ENCODE peak calls at places on chromosomes 13 and 19, in ten cellular contexts. Z is fibroblast of lung, R is DND-41, X is heart left ventricle, H is dorsolateral prefrontal cortex, E is keratinocyte, O is mesenchymal stem cell, D is breast epithelium, W is stomach, Y is caudate nucleus. G is an unnamed sample.

GRCh38 chr13:94173312-94173854 is 306.1 kb downstream of the DCT start:
- DNase-seq in Z (no peak), R (no peak), X (no peak), H (no peak), E (no peak), O (peak), D (no peak), W (no peak), Y (no peak), G (no peak)

GRCh38 chr19:11230621-11231386 is 8.6 kb upstream of the ANGPTL8 start:
- DNase-seq in Z (no peak), R (no peak), X (no peak), H (no peak), E (no peak), O (no peak), D (no peak), W (no peak), Y (no peak), G (no peak)

GRCh38 chr13:23570099-23570926 is at the start of gene TNFRSF19:
- DNase-seq in Z (peak), R (no peak), X (no peak), H (no peak), E (no peak), O (peak), D (no peak), W (no peak), Y (no peak), G (peak)

GRCh38 chr13:27619711-27620376 is 485 bp downstream of the LNX2 start:
- DNase-seq in Z (peak), R (peak), X (peak), H (no peak), E (no peak), O (peak), D (peak), W (no peak), Y (no peak), G (peak)

GRCh38 chr13:29943301-29944085 is 93.1 kb upstream of the UBL3 start:
- DNase-seq in Z (no peak), R (no peak), X (no peak), H (no peak), E (no peak), O (no peak), D (no peak), W (no peak), Y (no peak), G (no peak)

GRCh38 chr13:45292176-45292575 is 48.8 kb downstream of the TPT1 start:
- DNase-seq in Z (no peak), R (no peak), X (no peak), H (no peak), E (peak), O (no peak), D (no peak), W (no peak), Y (no peak), G (no peak)

GRCh38 chr13:47334173-47334572 is 437.3 kb upstream of the HTR2A start:
- DNase-seq in Z (peak), R (no peak), X (no peak), H (peak), E (no peak), O (peak), D (no peak), W (no peak), Y (no peak), G (no peak)

GRCh38 chr13:100547805-100548204 is 40.8 kb downstream of the GGACT start:
- DNase-seq in Z (peak), R (no peak), X (no peak), H (no peak), E (no peak), O (peak), D (no peak), W (no peak), Y (no peak), G (no peak)

GRCh38 chr19:17511724-17512573 is 500 bp downstream of the PGLS start:
- DNase-seq in Z (peak), R (peak), X (peak), H (peak), E (no peak), O (peak), D (peak), W (peak), Y (peak), G (peak)

GRCh38 chr13:50229935-50230334 is 214.7 kb downstream of the KCNRG start:
- DNase-seq in Z (peak), R (no peak), X (no peak), H (no peak), E (no peak), O (no peak), D (no peak), W (no peak), Y (no peak), G (no peak)

GRCh38 chr19:13984875-13985741 is 21.0 kb downstream of the RFX1 start:
- DNase-seq in Z (no peak), R (no peak), X (no peak), H (no peak), E (no peak), O (no peak), D (no peak), W (no peak), Y (no peak), G (no peak)

GRCh38 chr19:48618278-48618915 is 581 bp downstream of the RPL18 start:
- DNase-seq in Z (no peak), R (no peak), X (no peak), H (no peak), E (no peak), O (no peak), D (no peak), W (no peak), Y (no peak), G (no peak)

GRCh38 chr13:28473044-28473443 is 21.9 kb downstream of the FLT1 start:
- DNase-seq in Z (no peak), R (no peak), X (no peak), H (no peak), E (no peak), O (no peak), D (no peak), W (no peak), Y (no peak), G (no peak)

GRCh38 chr13:45654633-45655349 is 39.3 kb upstream of the ERICH6B start:
- DNase-seq in Z (no peak), R (no peak), X (no peak), H (no peak), E (no peak), O (no peak), D (no peak), W (no peak), Y (no peak), G (no peak)

GRCh38 chr19:54232552-54232934 is 9.7 kb upstream of the LILRB3 start:
- DNase-seq in Z (no peak), R (no peak), X (no peak), H (no peak), E (no peak), O (no peak), D (no peak), W (no peak), Y (no peak), G (no peak)

GRCh38 chr19:54364775-54365257 is at the start of gene LAIR1:
- DNase-seq in Z (no peak), R (peak), X (peak), H (no peak), E (no peak), O (no peak), D (no peak), W (peak), Y (no peak), G (peak)

GRCh38 chr19:19461671-19462622 is 53.4 kb downstream of the TSSK6 start:
- DNase-seq in Z (peak), R (no peak), X (peak), H (no peak), E (no peak), O (peak), D (no peak), W (peak), Y (no peak), G (no peak)

GRCh38 chr13:90272356-90272755 is 1075.1 kb upstream of the MIR17HG start:
- DNase-seq in Z (peak), R (no peak), X (no peak), H (no peak), E (no peak), O (no peak), D (no peak), W (no peak), Y (no peak), G (no peak)

GRCh38 chr13:102697264-102697663 is 2.4 kb upstream of the METTL21C start:
- DNase-seq in Z (no peak), R (no peak), X (no peak), H (no peak), E (no peak), O (no peak), D (no peak), W (no peak), Y (no peak), G (no peak)

GRCh38 chr13:49649244-49649962 is 21.1 kb downstream of the ARL11 start:
- DNase-seq in Z (peak), R (no peak), X (no peak), H (no peak), E (peak), O (peak), D (no peak), W (no peak), Y (no peak), G (no peak)

GRCh38 chr13:20125129-20125782 is 35.6 kb downstream of the GJA3 start:
- DNase-seq in Z (peak), R (no peak), X (no peak), H (no peak), E (no peak), O (peak), D (no peak), W (no peak), Y (no peak), G (no peak)

DNA sequence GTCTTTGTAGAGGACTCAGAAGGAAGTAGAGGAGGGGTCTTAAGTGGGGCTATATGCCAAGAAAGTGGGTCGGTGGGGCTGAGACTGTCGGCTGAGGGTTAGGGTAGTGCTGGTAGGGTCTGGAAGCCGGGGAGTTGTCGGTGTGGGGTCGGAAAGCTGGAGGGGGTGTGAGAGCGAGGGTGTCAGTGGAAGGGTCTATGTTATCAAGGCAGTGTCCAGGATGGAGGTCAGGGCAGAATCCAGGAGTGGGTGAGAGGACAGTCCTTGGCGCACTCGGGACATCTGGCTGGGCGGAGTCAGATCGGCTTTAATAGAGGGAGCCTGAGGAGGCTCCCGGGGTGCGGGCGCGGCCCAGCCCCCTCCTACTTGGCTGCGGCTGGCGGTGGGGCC is 1.7 kb downstream of the HSPB6 start:
- DNase-seq in Z (no peak), R (no peak), X (no peak), H (no peak), E (no peak), O (no peak), D (no peak), W (no peak), Y (no peak), G (no peak)
- H3K27ac ChIP-seq in Z (peak), R (no peak), X (peak), H (no peak), E (no peak), O (no peak), D (peak), W (peak), Y (no peak), G (peak)

GRCh38 chr19:36973021-36973843 is 57.1 kb downstream of the ZNF568 start:
- DNase-seq in Z (peak), R (peak), X (peak), H (peak), E (peak), O (peak), D (peak), W (peak), Y (peak), G (peak)

GRCh38 chr19:36972594-36972993 is 56.5 kb downstream of the ZNF568 start:
- DNase-seq in Z (no peak), R (no peak), X (no peak), H (peak), E (no peak), O (no peak), D (no peak), W (no peak), Y (no peak), G (no peak)

GRCh38 chr19:36973844-36974195 is 57.7 kb downstream of the ZNF568 start:
- DNase-seq in Z (no peak), R (no peak), X (no peak), H (no peak), E (no peak), O (no peak), D (no peak), W (no peak), Y (no peak), G (no peak)
- H3K27ac ChIP-seq in Z (no peak), R (peak), X (no peak), H (peak), E (no peak), O (no peak), D (peak), W (peak), Y (peak), G (peak)

DNA sequence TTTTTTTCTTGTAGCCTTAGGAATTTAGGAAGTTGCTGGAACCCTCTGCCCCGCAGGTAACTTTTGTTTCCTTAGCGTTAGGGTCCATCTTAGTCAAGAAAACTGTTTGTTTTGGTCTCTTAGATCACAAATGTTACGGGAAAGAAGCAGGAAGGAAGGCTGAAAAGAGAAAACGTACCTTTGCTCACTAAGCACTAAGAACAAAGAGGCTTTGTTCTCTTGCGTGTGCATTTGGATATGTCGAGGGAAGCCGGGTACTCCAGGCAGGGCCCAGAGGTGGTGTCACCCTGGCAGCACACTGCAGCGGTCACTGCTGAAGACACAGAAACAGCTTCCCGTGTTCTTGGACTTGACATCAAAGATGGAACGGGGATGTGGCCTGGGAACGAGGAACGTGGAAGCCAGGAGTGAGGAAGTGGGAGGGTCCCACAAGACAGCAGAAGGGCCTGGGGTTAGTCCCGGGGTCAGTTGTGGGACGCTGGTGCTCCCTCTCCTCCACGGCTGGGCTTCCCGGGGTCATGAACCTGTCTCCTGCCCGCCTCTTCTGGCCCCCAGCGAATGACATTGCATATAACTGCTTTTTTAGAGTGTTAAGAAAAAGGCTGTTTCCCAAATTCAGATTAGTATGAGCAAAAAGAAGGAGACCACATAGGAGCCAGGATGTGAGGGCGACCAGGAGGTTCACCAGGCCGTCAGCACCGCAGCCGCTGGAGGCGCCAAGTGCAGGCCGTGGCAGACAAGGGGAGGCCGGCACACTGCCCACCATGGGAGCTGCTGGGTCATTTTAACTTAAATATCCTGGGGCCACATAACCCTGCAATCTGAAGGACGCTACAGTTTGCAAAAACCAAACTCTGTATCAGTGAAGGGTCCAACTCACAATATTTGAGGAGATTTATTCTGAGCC is 31.6 kb downstream of the ATP11A start:
- DNase-seq in Z (no peak), R (no peak), X (no peak), H (no peak), E (no peak), O (no peak), D (no peak), W (no peak), Y (no peak), G (no peak)
- H3K27ac ChIP-seq in Z (no peak), R (no peak), X (peak), H (peak), E (no peak), O (no peak), D (peak), W (peak), Y (no peak), G (no peak)

GRCh38 chr19:12882589-12882988 is 1.3 kb upstream of the DNASE2 start:
- DNase-seq in Z (no peak), R (no peak), X (no peak), H (no peak), E (no peak), O (no peak), D (no peak), W (no peak), Y (no peak), G (no peak)

GRCh38 chr19:12884202-12884601 is 2.8 kb downstream of the KLF1 start:
- DNase-seq in Z (no peak), R (no peak), X (no peak), H (no peak), E (no peak), O (no peak), D (no peak), W (no peak), Y (no peak), G (no peak)

GRCh38 chr19:12880551-12881171 is 588 bp downstream of the DNASE2 start:
- DNase-seq in Z (peak), R (peak), X (peak), H (no peak), E (no peak), O (no peak), D (peak), W (peak), Y (no peak), G (no peak)

GRCh38 chr19:12884627-12884925 is 2.4 kb downstream of the KLF1 start:
- DNase-seq in Z (no peak), R (no peak), X (no peak), H (no peak), E (no peak), O (no peak), D (no peak), W (no peak), Y (no peak), G (no peak)

DNA sequence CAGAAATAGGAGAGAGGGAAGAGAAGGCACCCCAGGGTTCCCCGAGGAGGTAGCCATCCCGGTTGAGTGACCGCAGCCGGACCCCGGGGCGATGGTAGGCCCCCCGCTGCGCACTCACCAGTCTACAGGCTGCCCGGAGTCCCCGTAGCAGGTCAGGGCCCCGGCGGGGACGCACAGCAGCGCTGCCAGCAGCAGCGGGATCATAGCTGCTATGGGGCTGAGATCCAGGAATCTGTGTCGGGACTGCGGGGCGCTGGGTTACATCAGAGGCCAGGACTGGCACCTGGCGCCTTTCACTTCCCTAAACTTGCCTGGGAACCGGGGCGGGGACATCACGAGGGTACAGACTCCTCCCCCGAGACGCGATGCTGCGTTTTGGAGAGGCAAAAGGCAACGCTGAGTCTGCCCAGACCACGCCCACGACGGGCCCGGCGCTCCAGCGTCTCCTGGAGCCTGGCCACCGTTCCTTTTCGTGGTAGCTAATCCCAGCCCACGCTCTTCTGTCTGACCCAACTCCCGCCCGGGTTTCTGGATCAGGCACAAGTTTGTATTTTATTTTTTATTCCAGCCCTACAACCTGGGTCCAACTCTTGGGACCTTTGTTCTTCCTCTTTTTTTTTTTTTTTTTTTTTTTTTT is at the start of gene DNASE2:
- DNase-seq in Z (peak), R (peak), X (peak), H (peak), E (peak), O (peak), D (peak), W (peak), Y (peak), G (peak)
- H3K27ac ChIP-seq in Z (peak), R (peak), X (peak), H (peak), E (peak), O (no peak), D (peak), W (peak), Y (peak), G (peak)

GRCh38 chr19:3606690-3607289 is at the start of gene TBXA2R:
- DNase-seq in Z (peak), R (no peak), X (peak), H (peak), E (no peak), O (peak), D (no peak), W (peak), Y (no peak), G (peak)

GRCh38 chr19:3608750-3609322 is 2.2 kb upstream of the TBXA2R start:
- DNase-seq in Z (no peak), R (no peak), X (no peak), H (no peak), E (no peak), O (no peak), D (no peak), W (no peak), Y (no peak), G (no peak)

GRCh38 chr19:3606174-3606689 is 443 bp downstream of the TBXA2R start:
- DNase-seq in Z (no peak), R (no peak), X (no peak), H (no peak), E (no peak), O (no peak), D (peak), W (peak), Y (no peak), G (no peak)

GRCh38 chr19:3608079-3608641 is 1.5 kb upstream of the TBXA2R start:
- DNase-seq in Z (no peak), R (no peak), X (no peak), H (no peak), E (no peak), O (no peak), D (no peak), W (no peak), Y (no peak), G (no peak)

DNA sequence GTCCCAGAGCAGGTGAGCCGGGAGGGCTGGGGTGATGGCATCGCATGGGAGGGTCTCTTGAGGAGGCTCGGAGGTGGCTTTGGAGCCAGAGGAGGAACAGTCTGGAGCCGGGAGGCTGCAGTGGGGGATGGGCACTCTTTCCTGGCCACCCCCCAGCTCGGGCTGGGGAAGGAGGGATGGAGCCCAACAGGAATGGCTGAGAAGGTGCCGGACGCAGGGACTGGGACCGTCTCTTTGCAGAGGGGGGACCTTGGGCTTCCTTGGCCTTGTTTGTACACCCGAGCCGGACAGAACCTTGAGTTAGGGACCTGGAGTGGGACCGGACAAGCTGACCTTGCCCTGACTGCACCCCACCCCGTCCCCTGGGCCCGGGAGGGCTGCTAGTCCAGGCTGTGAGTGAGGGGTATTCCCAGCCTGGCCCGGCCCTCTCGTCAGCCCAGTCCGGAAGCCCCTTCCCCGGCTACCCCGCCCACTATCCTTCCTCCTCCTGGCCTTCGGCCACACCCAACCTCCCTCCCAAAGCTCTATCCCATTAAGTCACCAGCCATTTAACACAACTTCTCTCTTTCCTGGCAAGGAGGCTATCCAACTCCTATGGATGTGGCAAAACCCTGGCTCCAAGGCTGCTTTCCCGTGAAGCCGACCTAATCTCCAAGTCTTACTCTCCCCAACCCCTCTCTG is 863 bp upstream of the TBXA2R start:
- DNase-seq in Z (no peak), R (no peak), X (no peak), H (no peak), E (no peak), O (peak), D (no peak), W (no peak), Y (no peak), G (no peak)
- H3K27ac ChIP-seq in Z (peak), R (no peak), X (peak), H (peak), E (no peak), O (peak), D (peak), W (peak), Y (no peak), G (peak)

DNA sequence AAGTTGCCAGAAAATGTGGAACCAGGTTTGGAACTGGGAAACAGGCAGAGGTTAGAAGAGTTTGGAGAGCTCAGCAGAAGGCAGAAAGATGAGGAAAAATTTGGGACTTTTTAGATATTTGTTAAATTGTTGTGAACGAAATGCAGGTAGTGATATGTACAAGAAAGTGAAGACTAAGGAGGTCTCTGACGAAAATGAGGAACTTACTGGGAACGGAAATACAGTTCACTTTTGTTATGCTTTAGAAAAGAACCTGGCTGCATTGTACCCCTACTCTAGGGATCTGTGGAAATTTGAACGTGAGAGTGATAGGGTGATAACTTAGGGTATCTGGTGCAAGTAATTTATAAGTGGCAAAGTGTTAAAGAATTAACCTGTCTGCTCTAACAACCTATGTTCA is 632.4 kb downstream of the SLITRK5 start:
- DNase-seq in Z (no peak), R (no peak), X (no peak), H (no peak), E (no peak), O (no peak), D (no peak), W (no peak), Y (no peak), G (no peak)
- H3K27ac ChIP-seq in Z (no peak), R (no peak), X (no peak), H (no peak), E (no peak), O (no peak), D (no peak), W (no peak), Y (no peak), G (no peak)

G was measured in tibial nerve.